ENCODE peak calls at places on chromosomes 16 and 17, in seven cellular contexts. A is GM12878, N is A549, G is tibial nerve, K is esophagus muscularis mucosa, O is ovary, S is stomach. L is an unnamed sample.
A peak's percentile ranks its signal among the peaks of the same experiment; 100 is the strongest.

GRCh38 chr17:70924776-70925175 is 755.4 kb downstream of the KCNJ2 start:
- DNase-seq in A (no peak), N (no peak), G (no peak), K (no peak), O (no peak), S (no peak), L (no peak)

GRCh38 chr17:45338996-45339535 is 22.2 kb upstream of the MAP3K14 start:
- DNase-seq in A (no peak), N (no peak), G (no peak), K (no peak), O (no peak), S (no peak), L (no peak)

GRCh38 chr17:50051606-50052005 is 4.3 kb upstream of the ITGA3 start:
- DNase-seq in A (no peak), N (no peak), G (no peak), K (no peak), O (no peak), S (no peak), L (peak; percentile 46)

GRCh38 chr17:21278304-21279197 is 6.0 kb upstream of the MAP2K3 start:
- DNase-seq in A (no peak), N (no peak), G (peak; percentile 47), K (no peak), O (no peak), S (peak; percentile 87), L (no peak)

GRCh38 chr17:32546031-32546444 is 59.2 kb downstream of the CDK5R1 start:
- DNase-seq in A (no peak), N (no peak), G (no peak), K (no peak), O (no peak), S (no peak), L (no peak)

GRCh38 chr17:4490637-4491061 is 8.0 kb upstream of the SPNS2 start:
- DNase-seq in A (no peak), N (no peak), G (no peak), K (no peak), O (no peak), S (no peak), L (no peak)

GRCh38 chr16:88617268-88618031 is 20.9 kb upstream of the IL17C start:
- DNase-seq in A (no peak), N (no peak), G (no peak), K (no peak), O (no peak), S (no peak), L (no peak)

GRCh38 chr17:49523706-49524472 is 28.8 kb downstream of the NGFR start:
- DNase-seq in A (no peak), N (no peak), G (no peak), K (no peak), O (no peak), S (peak; percentile 79), L (peak; percentile 82)

GRCh38 chr17:63830904-63831491 is 3.5 kb upstream of the FTSJ3 start:
- DNase-seq in A (no peak), N (no peak), G (no peak), K (no peak), O (no peak), S (no peak), L (no peak)

GRCh38 chr17:72714357-72714966 is 378.0 kb downstream of the SLC39A11 start:
- DNase-seq in A (no peak), N (peak; percentile 79), G (no peak), K (no peak), O (no peak), S (no peak), L (no peak)

GRCh38 chr17:1137465-1137894 is 42.3 kb downstream of the ABR start:
- DNase-seq in A (no peak), N (peak; percentile 94), G (no peak), K (no peak), O (no peak), S (no peak), L (no peak)

GRCh38 chr16:57324649-57325223 is 33.8 kb upstream of the CCL22 start:
- DNase-seq in A (no peak), N (no peak), G (no peak), K (peak; percentile 68), O (no peak), S (no peak), L (no peak)

GRCh38 chr16:49469323-49469670 is 95.7 kb downstream of the C16orf78 start:
- DNase-seq in A (no peak), N (no peak), G (no peak), K (no peak), O (no peak), S (no peak), L (no peak)

GRCh38 chr17:74391771-74392170 is 24.5 kb downstream of the GPR142 start:
- DNase-seq in A (no peak), N (no peak), G (no peak), K (no peak), O (no peak), S (peak; percentile 48), L (no peak)

GRCh38 chr16:89598199-89598598 is 15.2 kb upstream of the DPEP1 start:
- DNase-seq in A (no peak), N (peak; percentile 71), G (no peak), K (no peak), O (no peak), S (no peak), L (no peak)

GRCh38 chr16:57191056-57191536 is 5.0 kb downstream of the RSPRY1 start:
- DNase-seq in A (no peak), N (no peak), G (no peak), K (no peak), O (no peak), S (no peak), L (no peak)

GRCh38 chr17:38912221-38912813 is 13.1 kb upstream of the LASP1NB start:
- DNase-seq in A (no peak), N (no peak), G (no peak), K (no peak), O (peak; percentile 86), S (peak; percentile 52), L (peak; percentile 68)

GRCh38 chr16:4609200-4610010 is 5.3 kb downstream of the UBALD1 start:
- DNase-seq in A (no peak), N (no peak), G (no peak), K (no peak), O (no peak), S (no peak), L (no peak)

GRCh38 chr16:4607841-4608703 is 6.6 kb downstream of the UBALD1 start:
- DNase-seq in A (no peak), N (no peak), G (no peak), K (no peak), O (no peak), S (no peak), L (no peak)

GRCh38 chr16:4610011-4611005 is 4.4 kb downstream of the UBALD1 start:
- DNase-seq in A (no peak), N (no peak), G (no peak), K (no peak), O (no peak), S (no peak), L (no peak)

GRCh38 chr16:4606354-4606753 is 8.3 kb downstream of the UBALD1 start:
- DNase-seq in A (no peak), N (no peak), G (no peak), K (no peak), O (no peak), S (peak; percentile 65), L (no peak)

DNA sequence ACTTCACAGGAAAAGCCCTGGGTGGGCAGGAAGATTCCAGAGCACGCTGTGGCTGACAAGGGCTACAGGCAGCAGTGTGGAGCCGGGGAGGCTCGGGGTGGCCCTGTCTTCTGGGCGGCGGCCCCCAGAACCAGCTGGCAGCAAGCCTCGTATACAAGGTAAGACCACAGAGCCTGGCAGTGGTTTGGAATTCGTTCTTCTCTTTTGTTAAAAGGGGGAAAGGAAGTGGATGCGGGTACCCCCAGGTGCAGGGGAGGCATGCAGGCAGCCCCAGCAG is 6.0 kb downstream of the UBALD1 start:
- DNase-seq in A (no peak), N (no peak), G (no peak), K (no peak), O (no peak), S (no peak), L (no peak)
- TF ChIP-seq EP300 in A (no peak), N (no peak), G (no peak), K (no peak), O (no peak), S (no peak), L (no peak)

GRCh38 chr17:76146053-76146875 is 5.2 kb upstream of the FOXJ1 start:
- DNase-seq in A (no peak), N (no peak), G (no peak), K (no peak), O (no peak), S (no peak), L (peak; percentile 75)
- TF ChIP-seq CTCF in A (no peak), N (no peak), G (no peak), K (no peak), O (no peak), S (no peak), L (no peak)

GRCh38 chr16:84842516-84843148 is 22.8 kb downstream of the CRISPLD2 start:
- DNase-seq in A (no peak), N (no peak), G (no peak), K (no peak), O (no peak), S (no peak), L (no peak)
- TF ChIP-seq EP300 in A (no peak), N (no peak), G (no peak), K (no peak), O (no peak), S (no peak), L (no peak)

GRCh38 chr17:41865596-41865893 is 322 bp upstream of the KLHL11 start:
- DNase-seq in A (peak; percentile 33), N (no peak), G (no peak), K (no peak), O (no peak), S (no peak), L (no peak)

GRCh38 chr17:41863074-41863843 is 2.0 kb downstream of the KLHL11 start:
- DNase-seq in A (no peak), N (no peak), G (no peak), K (no peak), O (no peak), S (no peak), L (no peak)

GRCh38 chr17:41868568-41868967 is 3.3 kb upstream of the KLHL11 start:
- DNase-seq in A (no peak), N (no peak), G (no peak), K (no peak), O (no peak), S (no peak), L (no peak)

GRCh38 chr17:41864498-41864836 is 756 bp downstream of the KLHL11 start:
- DNase-seq in A (no peak), N (no peak), G (no peak), K (no peak), O (no peak), S (no peak), L (no peak)

DNA sequence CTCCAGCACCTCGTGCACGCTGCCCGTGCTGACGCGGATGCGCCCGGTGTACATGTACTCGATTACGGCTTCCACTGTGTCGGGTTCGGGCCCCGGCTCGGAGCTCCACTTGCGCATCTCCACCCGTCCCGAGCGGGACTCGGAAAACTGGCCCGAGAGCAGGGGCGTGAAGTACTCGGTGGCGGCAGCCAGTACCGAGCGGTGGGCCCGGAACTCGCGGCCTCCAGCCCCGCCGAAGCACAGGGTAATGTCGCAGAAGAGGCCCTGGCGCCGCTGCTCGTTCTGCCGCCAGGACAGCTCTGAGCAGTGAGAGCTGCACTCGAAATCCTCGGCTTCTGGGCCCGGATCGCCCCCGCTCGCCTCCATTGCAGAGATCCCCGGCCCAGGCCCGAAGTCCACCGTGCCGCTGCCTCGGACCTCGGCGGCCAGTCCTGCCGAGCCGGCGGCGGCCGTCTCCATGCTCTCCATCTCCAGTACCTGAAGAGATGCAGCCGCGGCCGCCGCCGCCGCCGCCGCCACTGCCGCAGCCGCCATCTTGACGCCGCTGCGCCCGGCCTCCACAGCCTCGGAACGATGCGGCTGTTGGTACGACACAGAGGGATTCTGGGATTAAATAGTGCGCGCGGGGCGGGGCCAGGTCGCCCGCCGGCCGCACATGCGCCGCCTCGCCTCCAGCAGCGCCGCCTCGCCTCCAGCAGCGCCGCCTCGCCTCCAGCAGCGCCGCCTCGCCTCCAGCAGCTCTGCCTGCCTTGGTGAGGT is at the start of gene KLHL11:
- DNase-seq in A (peak; percentile 45), N (peak; percentile 93), G (peak; percentile 77), K (peak; percentile 93), O (peak; percentile 88), S (peak; percentile 92), L (peak; percentile 90)
- TF ChIP-seq CTCF in A (no peak), N (no peak), G (no peak), K (no peak), O (no peak), S (no peak), L (no peak)